ENCODE peak calls at places on chromosomes 12 and 14, in four cellular contexts. X is GM12865, H is epithelial cell of esophagus, C is NCI-H748 treated with DMSO at 0.1 percent for 48 hours. M is an unnamed sample.

GRCh38 chr12:49126852-49127763 is 4.1 kb downstream of the TUBA1B start:
- DNase-seq in H (no peak), X (peak; percentile 44), C (peak; percentile 11), M (no peak)

GRCh38 chr14:104393898-104394605 is 185.5 kb upstream of the C14orf180 start:
- DNase-seq in H (no peak), C (no peak), X (peak; percentile 67), M (peak; percentile 84)

GRCh38 chr12:7844131-7844530 is 28.6 kb downstream of the SLC2A14 start:
- DNase-seq in H (no peak), X (no peak), C (no peak), M (no peak)

GRCh38 chr12:3313066-3313465 is 177.9 kb upstream of the PRMT8 start:
- DNase-seq in C (no peak), H (peak; percentile 84), X (no peak), M (no peak)

GRCh38 chr12:130016194-130016593 is 112.4 kb upstream of the TMEM132D start:
- DNase-seq in X (no peak), C (no peak), H (no peak), M (no peak)

GRCh38 chr14:56359245-56359644 is 220.4 kb upstream of the TMEM260 start:
- DNase-seq in H (no peak), X (peak; percentile 66), C (no peak), M (no peak)

GRCh38 chr14:21543426-21544350 is 17.5 kb upstream of the SALL2 start:
- DNase-seq in C (no peak), X (no peak), H (peak; percentile 25), M (no peak)

GRCh38 chr12:8695116-8695515 is 2.7 kb upstream of the RIMKLB start:
- DNase-seq in H (no peak), C (no peak), X (no peak), M (no peak)

GRCh38 chr14:72909163-72909562 is 15.3 kb upstream of the DPF3 start:
- DNase-seq in C (no peak), X (no peak), H (peak; percentile 71), M (no peak)

GRCh38 chr12:9081667-9082243 is 34.0 kb downstream of the A2M start:
- DNase-seq in C (no peak), H (no peak), X (no peak), M (no peak)

GRCh38 chr12:75446857-75447256 is 33.7 kb upstream of the GLIPR1 start:
- DNase-seq in H (peak; percentile 80), C (no peak), X (no peak), M (no peak)

GRCh38 chr14:22483863-22484593 is 105.0 kb downstream of the DAD1 start:
- DNase-seq in H (no peak), C (no peak), X (peak; percentile 76), M (no peak)

GRCh38 chr12:109737631-109738030 is 24.0 kb downstream of the FAM222A start:
- DNase-seq in H (no peak), C (no peak), X (no peak), M (no peak)

GRCh38 chr14:53740570-53740969 is 216.1 kb downstream of the BMP4 start:
- DNase-seq in C (no peak), X (no peak), H (no peak), M (no peak)

GRCh38 chr14:69360438-69361108 is 37.5 kb downstream of the ERH start:
- DNase-seq in H (no peak), X (peak; percentile 53), C (no peak), M (no peak)

GRCh38 chr12:26854028-26854387 is 21.0 kb upstream of the ITPR2 start:
- DNase-seq in H (no peak), C (no peak), X (no peak), M (no peak)

GRCh38 chr12:5376591-5377207 is 55.2 kb upstream of the NTF3 start:
- DNase-seq in H (no peak), C (peak; percentile 69), X (no peak), M (no peak)

GRCh38 chr12:121132601-121133481 is at the start of gene P2RX7:
- DNase-seq in X (peak; percentile 73), C (no peak), H (peak; percentile 98), M (peak; percentile 35)

GRCh38 chr14:67420102-67420739 is 8.3 kb upstream of the PLEK2 start:
- DNase-seq in C (no peak), H (no peak), X (peak; percentile 62), M (no peak)

GRCh38 chr14:75831455-75831854 is 150.3 kb downstream of the TGFB3 start:
- DNase-seq in X (no peak), H (peak; percentile 86), C (peak; percentile 77), M (peak; percentile 25)

GRCh38 chr12:52817699-52818238 is 3.9 kb upstream of the KRT4 start:
- DNase-seq in X (no peak), H (no peak), C (no peak), M (no peak)

GRCh38 chr14:35402323-35403084 is 2.0 kb downstream of the NFKBIA start:
- DNase-seq in X (peak; percentile 43), C (no peak), H (peak; percentile 45), M (peak; percentile 53)

GRCh38 chr12:119902084-119902509 is 25.0 kb upstream of the CIT start:
- DNase-seq in C (peak; percentile 80), H (peak; percentile 76), X (peak; percentile 81), M (peak; percentile 61)

GRCh38 chr14:39219075-39219499 is 14.6 kb upstream of the MIA2 start:
- DNase-seq in H (no peak), X (peak; percentile 7), C (no peak), M (no peak)

GRCh38 chr14:75125617-75126016 is 1.2 kb downstream of the NEK9 start:
- DNase-seq in X (no peak), H (peak; percentile 54), C (no peak), M (no peak)

GRCh38 chr14:77203611-77204456 is 22.2 kb downstream of the TMEM63C start:
- DNase-seq in H (no peak), X (no peak), C (peak; percentile 72), M (no peak)